ENCODE peak calls at places on chromosomes 11 and 22, in five cellular contexts. F is endothelial cell; V is NCI-H2029 treated with DMSO at 0.1 percent for 48 hours; T is activated T-helper 9 cell treated with anti-CD3 and anti-CD28 coated beads, Interleukin-2, amount 50 U/mL, for 16 hours; R is fibroblast of the conjunctiva. E is an unnamed sample.

GRCh38 chr11:72236083-72236697 is 7.8 kb downstream of the PHOX2A start:
- DNase-seq in F (no peak), V (no peak), T (no peak), R (no peak), E (no peak)

GRCh38 chr11:122046846-122047245 is 69.2 kb downstream of the BLID start:
- DNase-seq in F (no peak), V (no peak), T (no peak), R (no peak), E (no peak)

GRCh38 chr11:6077723-6078122 is 29.8 kb upstream of the OR56B4 start:
- DNase-seq in F (no peak), V (no peak), T (no peak), R (no peak), E (no peak)

GRCh38 chr11:58898106-58898505 is 41.2 kb upstream of the GLYATL1 start:
- DNase-seq in F (no peak), V (no peak), T (no peak), R (peak), E (no peak)

GRCh38 chr11:12214751-12215150 is 104.4 kb downstream of the MICAL2 start:
- DNase-seq in F (no peak), V (no peak), T (no peak), R (no peak), E (no peak)

GRCh38 chr11:128525411-128526243 is 61.7 kb downstream of the ETS1 start:
- DNase-seq in F (no peak), V (no peak), T (no peak), R (no peak), E (no peak)

GRCh38 chr11:111526501-111526900 is 11.9 kb downstream of the HOATZ start:
- DNase-seq in F (no peak), V (no peak), T (no peak), R (peak), E (no peak)

GRCh38 chr22:36977401-36977861 is 41.8 kb downstream of the TST start:
- DNase-seq in F (peak), V (peak), T (peak), R (no peak), E (peak)

GRCh38 chr11:3226846-3227567 is 5.2 kb downstream of the MRGPRE start:
- DNase-seq in F (no peak), V (no peak), T (no peak), R (no peak), E (peak)

GRCh38 chr11:27913650-27914049 is 194.3 kb downstream of the KIF18A start:
- DNase-seq in F (no peak), V (no peak), T (no peak), R (no peak), E (no peak)

GRCh38 chr22:23237201-23237798 is 57.0 kb downstream of the BCR start:
- DNase-seq in F (no peak), V (peak), T (no peak), R (no peak), E (no peak)

GRCh38 chr11:96001037-96001436 is 77.1 kb upstream of the MTMR2 start:
- DNase-seq in F (no peak), V (no peak), T (no peak), R (peak), E (no peak)

GRCh38 chr11:125257185-125257584 is 92.6 kb downstream of the PKNOX2 start:
- DNase-seq in F (peak), V (no peak), T (no peak), R (no peak), E (no peak)

GRCh38 chr22:50544746-50545253 is 899 bp upstream of the KLHDC7B start:
- DNase-seq in F (no peak), V (no peak), T (no peak), R (no peak), E (peak)

GRCh38 chr11:44630511-44631210 is 65.2 kb downstream of the CD82 start:
- DNase-seq in F (no peak), V (no peak), T (no peak), R (no peak), E (no peak)

GRCh38 chr11:69301491-69302401 is 7.8 kb downstream of the MYEOV start:
- DNase-seq in F (no peak), V (no peak), T (no peak), R (no peak), E (no peak)

GRCh38 chr11:65616575-65617001 is 1.0 kb downstream of the PCNX3 start:
- DNase-seq in F (no peak), V (no peak), T (no peak), R (no peak), E (no peak)

GRCh38 chr11:113884361-113884836 is 9.0 kb upstream of the USP28 start:
- DNase-seq in F (no peak), V (no peak), T (no peak), R (no peak), E (no peak)

GRCh38 chr11:44627911-44628729 is 62.7 kb downstream of the CD82 start:
- DNase-seq in F (no peak), V (peak), T (no peak), R (no peak), E (peak)

GRCh38 chr11:101090679-101091270 is 38.8 kb downstream of the PGR start:
- DNase-seq in F (no peak), V (no peak), T (no peak), R (no peak), E (no peak)

GRCh38 chr22:33605201-33605600 is 315.1 kb downstream of the LARGE1 start:
- DNase-seq in F (no peak), V (no peak), T (no peak), R (peak), E (no peak)

E was measured in activated CD4-positive, CD25-positive, alpha-beta regulatory T cell treated with anti-CD3 and anti-CD28 coated beads, Interleukin-2, amount 50 U/mL, for 72 hours.